ENCODE peak calls at places on chromosomes 16 and 17, in seven cellular contexts. D is Peyer's patch, J is heart left ventricle, G is choroid plexus epithelial cell, R is cardiac muscle cell, F is body of pancreas, W is thyroid gland. T is an unnamed sample.
A peak's percentile ranks its signal among the peaks of the same experiment; 100 is the strongest.

GRCh38 chr16:71863995-71864394 is 18.2 kb downstream of the ATXN1L start:
- DNase-seq in D (no peak), J (no peak), G (no peak), R (no peak), F (no peak), W (no peak), T (no peak)

GRCh38 chr17:82283208-82283749 is 9.8 kb upstream of the CSNK1D start:
- DNase-seq in D (no peak), J (no peak), G (peak; percentile 76), R (peak; percentile 58), F (no peak), W (peak; percentile 51), T (no peak)

GRCh38 chr17:74432484-74433391 is 850 bp downstream of the GPRC5C start:
- DNase-seq in D (no peak), J (no peak), G (no peak), R (no peak), F (no peak), W (peak; percentile 80), T (no peak)

GRCh38 chr17:35804658-35805192 is 4.6 kb upstream of the TAF15 start:
- DNase-seq in D (peak; percentile 73), J (peak; percentile 42), G (peak; percentile 98), R (peak; percentile 97), F (peak; percentile 47), W (peak; percentile 37), T (peak; percentile 76)

GRCh38 chr17:12406623-12407228 is 259.0 kb upstream of the MYOCD start:
- DNase-seq in D (no peak), J (no peak), G (peak; percentile 8), R (no peak), F (no peak), W (no peak), T (no peak)

GRCh38 chr17:43906951-43907424 is 348 bp downstream of the MPP2 start:
- DNase-seq in D (no peak), J (no peak), G (no peak), R (no peak), F (no peak), W (peak; percentile 5), T (no peak)

GRCh38 chr17:74862108-74862901 is 2.6 kb upstream of the GRIN2C start:
- DNase-seq in D (peak; percentile 83), J (peak; percentile 66), G (peak; percentile 59), R (peak; percentile 63), F (peak; percentile 66), W (peak; percentile 88), T (no peak)

GRCh38 chr16:10386517-10387377 is 886 bp downstream of the ATF7IP2 start:
- DNase-seq in D (no peak), J (no peak), G (peak; percentile 37), R (peak; percentile 25), F (no peak), W (no peak), T (no peak)

GRCh38 chr16:1094124-1094479 is 1.9 kb downstream of the C1QTNF8 start:
- DNase-seq in D (no peak), J (no peak), G (no peak), R (no peak), F (no peak), W (no peak), T (no peak)

GRCh38 chr17:15036238-15036637 is 228.9 kb downstream of the PMP22 start:
- DNase-seq in D (no peak), J (no peak), G (no peak), R (no peak), F (no peak), W (no peak), T (no peak)

GRCh38 chr17:76732734-76733617 is 4.2 kb downstream of the SRSF2 start:
- DNase-seq in D (peak; percentile 39), J (no peak), G (no peak), R (peak; percentile 51), F (no peak), W (no peak), T (no peak)

GRCh38 chr17:76734080-76734840 is 2.9 kb downstream of the SRSF2 start:
- DNase-seq in D (no peak), J (no peak), G (peak; percentile 61), R (peak; percentile 60), F (no peak), W (no peak), T (no peak)

GRCh38 chr17:76735006-76735405 is 2.1 kb downstream of the SRSF2 start:
- DNase-seq in D (no peak), J (no peak), G (peak; percentile 65), R (peak; percentile 47), F (no peak), W (no peak), T (no peak)

GRCh38 chr17:76735586-76736348 is 1.4 kb downstream of the SRSF2 start:
- DNase-seq in D (no peak), J (no peak), G (no peak), R (no peak), F (no peak), W (no peak), T (no peak)

DNA sequence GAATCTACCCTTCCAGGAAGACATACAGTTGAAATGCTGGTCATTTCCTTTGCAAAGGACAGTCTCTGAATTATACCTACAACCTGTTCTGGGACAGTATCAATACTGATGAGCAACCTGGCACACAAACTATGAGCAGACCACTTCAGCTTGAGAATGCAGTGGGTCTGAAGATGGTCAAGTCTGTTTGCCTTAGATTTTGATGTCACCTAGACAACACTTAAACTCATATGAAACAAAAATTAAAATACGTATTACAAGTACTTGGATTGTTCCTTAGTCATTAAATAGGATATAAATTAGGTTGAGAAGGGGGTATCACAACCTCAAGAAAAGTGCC is 3.5 kb downstream of the SRSF2 start:
- DNase-seq in D (no peak), J (no peak), G (no peak), R (no peak), F (no peak), W (no peak), T (no peak)
- H3K4me3 ChIP-seq in D (no peak overlapping the region), J (no peak overlapping the region), G (no peak overlapping the region), R (peak overlapping the region; percentile 90), F (no peak overlapping the region), W (no peak overlapping the region), T (peak overlapping the region; percentile 99)

DNA sequence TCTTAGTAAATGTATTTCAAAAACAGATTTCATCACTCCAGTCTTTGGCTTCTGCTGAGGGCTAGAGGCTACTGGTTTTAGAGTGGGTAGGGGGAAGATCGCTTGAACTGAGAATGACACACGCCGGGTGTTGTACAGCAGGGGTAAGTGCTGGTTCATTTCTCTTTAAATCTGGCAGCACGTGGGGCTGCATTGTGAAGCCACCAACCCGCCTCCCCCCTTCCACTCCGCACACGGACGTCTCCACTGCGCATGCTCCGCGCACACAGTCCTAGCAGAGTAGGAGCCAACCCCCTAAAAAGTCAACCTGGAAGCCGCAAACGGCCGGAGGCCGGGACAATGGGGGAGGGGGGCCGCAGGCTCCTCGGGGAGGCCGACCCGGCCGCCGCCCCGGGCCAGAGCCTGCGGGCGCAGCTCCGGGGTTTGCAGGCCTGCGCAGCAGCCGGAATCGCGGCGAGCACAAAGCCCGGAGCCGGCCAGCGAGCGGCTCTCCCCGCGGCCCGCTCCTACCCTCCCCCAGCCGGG is 1.3 kb downstream of the UBE2G1 start:
- DNase-seq in D (peak; percentile 96), J (peak; percentile 93), G (peak; percentile 94), R (peak; percentile 95), F (peak; percentile 90), W (peak; percentile 91), T (peak; percentile 92)
- TF ChIP-seq CTCF in D (no peak), J (no peak), G (no peak), R (no peak), F (no peak), W (no peak), T (no peak)

GRCh38 chr17:59361386-59361785 is 29.9 kb downstream of the YPEL2 start:
- DNase-seq in D (no peak), J (no peak), G (peak; percentile 97), R (peak; percentile 91), F (no peak), W (no peak), T (no peak)
- H3K4me3 ChIP-seq in D (no peak overlapping the region), J (no peak overlapping the region), G (no peak overlapping the region), R (no peak overlapping the region), F (no peak overlapping the region), W (no peak overlapping the region), T (no peak overlapping the region)

DNA sequence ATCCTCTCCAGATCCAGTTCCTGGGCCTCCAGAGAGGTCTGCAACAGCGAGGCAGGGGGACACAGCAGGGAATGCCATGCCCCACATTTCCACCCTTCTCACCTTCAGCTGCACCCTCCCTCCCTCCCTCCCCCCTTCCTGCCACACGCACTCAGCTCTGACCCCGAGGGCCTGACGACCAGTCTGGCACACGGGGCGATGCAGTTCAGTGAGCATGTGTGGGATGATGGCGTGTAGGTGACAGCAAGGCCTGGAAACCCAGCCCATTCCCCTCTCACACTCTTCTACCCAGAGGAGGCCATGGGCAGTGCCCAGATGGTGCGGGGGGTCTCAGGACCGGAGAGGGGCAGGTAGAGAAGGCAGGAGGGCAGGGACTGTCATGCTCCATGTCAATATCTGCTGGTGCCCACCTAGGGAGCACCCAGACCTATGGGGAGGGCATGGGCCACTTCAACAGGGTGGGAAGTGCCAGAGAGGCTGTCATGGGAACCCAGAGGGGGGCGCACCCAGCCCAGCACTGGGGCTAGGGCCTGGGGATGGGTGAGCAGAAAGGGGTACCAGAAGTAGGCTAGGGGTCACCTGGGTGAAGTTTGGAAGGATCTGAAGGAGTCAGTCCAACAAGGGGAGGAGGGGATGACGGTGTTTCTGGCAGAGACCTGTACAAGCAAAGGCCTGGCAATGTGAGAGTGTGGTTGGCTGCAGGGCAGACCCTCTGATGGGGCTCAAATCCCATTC is 13.6 kb upstream of the KATNB1 start:
- DNase-seq in D (no peak), J (no peak), G (no peak), R (no peak), F (no peak), W (no peak), T (no peak)
- TF ChIP-seq CTCF in D (no peak), J (no peak), G (no peak), R (no peak), F (no peak), W (no peak), T (no peak)

DNA sequence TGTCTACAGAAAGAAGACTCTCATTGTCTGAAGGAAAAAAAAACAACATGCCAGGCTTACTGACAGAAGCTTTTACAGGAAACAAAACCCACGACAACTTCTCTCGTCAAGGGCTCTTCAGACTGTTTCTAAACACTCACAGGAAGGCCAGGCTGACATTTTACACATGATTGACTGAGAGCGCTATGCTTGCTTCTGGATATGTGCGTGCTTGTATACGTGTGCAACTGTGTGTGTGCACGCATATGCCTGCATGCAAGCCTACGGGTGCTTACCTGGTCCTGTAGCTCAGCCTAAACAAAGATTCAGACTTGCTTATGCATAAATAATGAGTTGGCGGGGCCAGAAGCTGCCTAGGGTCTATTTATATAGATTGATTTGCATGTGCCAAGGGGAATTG is 460.9 kb upstream of the C16orf82 start:
- DNase-seq in D (no peak), J (no peak), G (no peak), R (no peak), F (no peak), W (peak; percentile 44), T (no peak)
- H3K4me3 ChIP-seq in D (no peak overlapping the region), J (no peak overlapping the region), G (no peak overlapping the region), R (no peak overlapping the region), F (no peak overlapping the region), W (no peak overlapping the region), T (no peak overlapping the region)

GRCh38 chr16:29784901-29785500 is 5.5 kb upstream of the KIF22 start:
- DNase-seq in D (peak; percentile 85), J (peak; percentile 77), G (peak; percentile 69), R (peak; percentile 85), F (peak; percentile 80), W (peak; percentile 94), T (no peak)
- TF ChIP-seq CTCF in D (peak; percentile 61), J (peak; percentile 80), G (peak; percentile 86), R (peak; percentile 88), F (peak; percentile 82), W (peak; percentile 73), T (peak; percentile 82)

GRCh38 chr16:75261590-75262078 is 10.2 kb upstream of the BCAR1 start:
- DNase-seq in D (no peak), J (no peak), G (no peak), R (no peak), F (no peak), W (no peak), T (no peak)
- H3K4me3 ChIP-seq in D (no peak overlapping the region), J (no peak overlapping the region), G (no peak overlapping the region), R (no peak overlapping the region), F (no peak overlapping the region), W (no peak overlapping the region), T (no peak overlapping the region)

GRCh38 chr16:46482895-46483294 is 138.3 kb downstream of the SHCBP1 start:
- DNase-seq in D (no peak), J (no peak), G (no peak), R (no peak), F (no peak), W (no peak), T (no peak)
- TF ChIP-seq CTCF in D (no peak), J (no peak), G (no peak), R (no peak), F (no peak), W (no peak), T (no peak)